ENCODE peak calls at places on chromosomes 12 and 14, in ten cellular contexts. Z is cardiac fibroblast, T is tibial artery, O is A549, C is uterus, E is endothelial cell of umbilical vein, H is psoas muscle, W is astrocyte, Q is fibroblast of the aortic adventitia, J is left lung. I is an unnamed sample.

GRCh38 chr12:29104495-29104894 is 44.6 kb upstream of the FAR2 start:
- DNase-seq in Z (peak), T (no peak), O (no peak), C (no peak), E (peak), H (no peak), W (no peak), Q (no peak), J (no peak), I (no peak)

GRCh38 chr14:93941293-93941910 is 14.3 kb downstream of the FAM181A start:
- DNase-seq in Z (peak), T (no peak), O (no peak), C (no peak), E (no peak), H (no peak), W (peak), Q (peak), J (peak), I (peak)

GRCh38 chr14:95515080-95515489 is 1.4 kb downstream of the SYNE3 start:
- DNase-seq in Z (no peak), T (peak), O (no peak), C (no peak), E (peak), H (peak), W (no peak), Q (peak), J (peak), I (no peak)

GRCh38 chr14:103186894-103187586 is 63.8 kb downstream of the TNFAIP2 start:
- DNase-seq in Z (no peak), T (no peak), O (no peak), C (no peak), E (no peak), H (no peak), W (no peak), Q (no peak), J (no peak), I (no peak)

GRCh38 chr12:118357327-118358007 is 15.2 kb downstream of the TAOK3 start:
- DNase-seq in Z (peak), T (peak), O (peak), C (no peak), E (peak), H (no peak), W (no peak), Q (peak), J (no peak), I (no peak)

GRCh38 chr12:116955382-116956021 is 44.8 kb downstream of the FBXW8 start:
- DNase-seq in Z (peak), T (no peak), O (peak), C (no peak), E (no peak), H (no peak), W (no peak), Q (peak), J (no peak), I (peak)

GRCh38 chr12:100141666-100141997 is 1.0 kb downstream of the BLTP3B start:
- DNase-seq in Z (peak), T (peak), O (no peak), C (peak), E (peak), H (no peak), W (peak), Q (peak), J (no peak), I (peak)

GRCh38 chr14:56120091-56120632 is 2.0 kb downstream of the PELI2 start:
- DNase-seq in Z (peak), T (peak), O (no peak), C (no peak), E (peak), H (no peak), W (no peak), Q (peak), J (no peak), I (peak)

GRCh38 chr14:76984297-76984696 is 44.2 kb downstream of the IRF2BPL start:
- DNase-seq in Z (no peak), T (no peak), O (no peak), C (no peak), E (no peak), H (no peak), W (no peak), Q (no peak), J (no peak), I (no peak)

GRCh38 chr12:121013715-121014114 is 2.6 kb downstream of the C12orf43 start:
- DNase-seq in Z (no peak), T (no peak), O (no peak), C (no peak), E (no peak), H (no peak), W (no peak), Q (no peak), J (no peak), I (no peak)

GRCh38 chr12:67648306-67649164 is at the start of gene DYRK2:
- DNase-seq in Z (peak), T (peak), O (peak), C (peak), E (peak), H (peak), W (peak), Q (peak), J (peak), I (peak)
- TF ChIP-seq CTCF in Z (no peak), T (no peak), O (no peak), C (peak), E (no peak), H (peak), W (no peak), Q (peak), J (no peak), I (no peak)

GRCh38 chr12:19572920-19573558 is 133.7 kb downstream of the AEBP2 start:
- DNase-seq in Z (peak), T (no peak), O (no peak), C (no peak), E (peak), H (no peak), W (peak), Q (peak), J (no peak), I (peak)
- H3K4me3 ChIP-seq in Z (no peak), T (no peak), O (no peak), C (no peak), E (no peak), H (no peak), W (no peak), Q (no peak), J (no peak), I (no peak)

GRCh38 chr14:92093320-92093719 is 13.1 kb downstream of the ATXN3 start:
- DNase-seq in Z (no peak), T (no peak), O (no peak), C (no peak), E (no peak), H (no peak), W (no peak), Q (no peak), J (no peak), I (no peak)
- TF ChIP-seq CTCF in Z (no peak), T (no peak), O (peak), C (no peak), E (no peak), H (no peak), W (no peak), Q (no peak), J (no peak), I (peak)

GRCh38 chr12:54588110-54588831 is at the start of gene PPP1R1A:
- DNase-seq in Z (no peak), T (no peak), O (no peak), C (no peak), E (no peak), H (peak), W (no peak), Q (no peak), J (no peak), I (no peak)
- H3K4me3 ChIP-seq in Z (peak), T (peak), O (peak), C (peak), E (no peak), H (peak), W (no peak), Q (no peak), J (peak), I (no peak)

GRCh38 chr12:3002636-3003035 is 43.4 kb downstream of the TEAD4 start:
- DNase-seq in Z (no peak), T (no peak), O (no peak), C (no peak), E (no peak), H (no peak), W (no peak), Q (no peak), J (no peak), I (no peak)

GRCh38 chr12:2997989-2998670 is 38.9 kb downstream of the TEAD4 start:
- DNase-seq in Z (no peak), T (no peak), O (no peak), C (peak), E (no peak), H (peak), W (peak), Q (peak), J (no peak), I (no peak)

GRCh38 chr12:2999265-2999841 is 40.2 kb downstream of the TEAD4 start:
- DNase-seq in Z (no peak), T (no peak), O (no peak), C (peak), E (no peak), H (peak), W (no peak), Q (no peak), J (no peak), I (no peak)

GRCh38 chr12:2998789-2999264 is 39.6 kb downstream of the TEAD4 start:
- DNase-seq in Z (peak), T (peak), O (no peak), C (peak), E (no peak), H (peak), W (peak), Q (peak), J (no peak), I (peak)

GRCh38 chr12:3000548-3001275 is 41.5 kb downstream of the TEAD4 start:
- DNase-seq in Z (no peak), T (no peak), O (peak), C (no peak), E (no peak), H (no peak), W (no peak), Q (no peak), J (no peak), I (no peak)
- TF ChIP-seq CTCF in Z (no peak), T (no peak), O (no peak), C (no peak), E (peak), H (peak), W (peak), Q (no peak), J (no peak), I (peak)

GRCh38 chr14:70934502-70935134 is 27.4 kb downstream of the PCNX1 start:
- DNase-seq in Z (peak), T (no peak), O (no peak), C (no peak), E (peak), H (no peak), W (peak), Q (peak), J (no peak), I (peak)
- H3K4me3 ChIP-seq in Z (no peak), T (no peak), O (no peak), C (no peak), E (no peak), H (no peak), W (no peak), Q (no peak), J (no peak), I (no peak)

GRCh38 chr14:54565236-54566151 is 1.4 kb upstream of the SAMD4A start:
- DNase-seq in Z (peak), T (peak), O (peak), C (peak), E (peak), H (peak), W (peak), Q (peak), J (peak), I (peak)

GRCh38 chr14:54566152-54566409 is 847 bp upstream of the SAMD4A start:
- DNase-seq in Z (no peak), T (no peak), O (no peak), C (no peak), E (no peak), H (no peak), W (no peak), Q (no peak), J (no peak), I (no peak)

GRCh38 chr14:54567634-54568561 is 970 bp downstream of the SAMD4A start:
- DNase-seq in Z (peak), T (peak), O (no peak), C (peak), E (peak), H (peak), W (peak), Q (peak), J (peak), I (peak)

GRCh38 chr14:54567224-54567633 is 301 bp downstream of the SAMD4A start:
- DNase-seq in Z (no peak), T (peak), O (no peak), C (no peak), E (no peak), H (no peak), W (peak), Q (peak), J (no peak), I (peak)

GRCh38 chr14:54566410-54567223 is at the start of gene SAMD4A:
- DNase-seq in Z (peak), T (peak), O (peak), C (peak), E (peak), H (peak), W (peak), Q (peak), J (peak), I (peak)
- TF ChIP-seq CTCF in Z (peak), T (peak), O (peak), C (peak), E (no peak), H (peak), W (no peak), Q (peak), J (no peak), I (peak)

DNA sequence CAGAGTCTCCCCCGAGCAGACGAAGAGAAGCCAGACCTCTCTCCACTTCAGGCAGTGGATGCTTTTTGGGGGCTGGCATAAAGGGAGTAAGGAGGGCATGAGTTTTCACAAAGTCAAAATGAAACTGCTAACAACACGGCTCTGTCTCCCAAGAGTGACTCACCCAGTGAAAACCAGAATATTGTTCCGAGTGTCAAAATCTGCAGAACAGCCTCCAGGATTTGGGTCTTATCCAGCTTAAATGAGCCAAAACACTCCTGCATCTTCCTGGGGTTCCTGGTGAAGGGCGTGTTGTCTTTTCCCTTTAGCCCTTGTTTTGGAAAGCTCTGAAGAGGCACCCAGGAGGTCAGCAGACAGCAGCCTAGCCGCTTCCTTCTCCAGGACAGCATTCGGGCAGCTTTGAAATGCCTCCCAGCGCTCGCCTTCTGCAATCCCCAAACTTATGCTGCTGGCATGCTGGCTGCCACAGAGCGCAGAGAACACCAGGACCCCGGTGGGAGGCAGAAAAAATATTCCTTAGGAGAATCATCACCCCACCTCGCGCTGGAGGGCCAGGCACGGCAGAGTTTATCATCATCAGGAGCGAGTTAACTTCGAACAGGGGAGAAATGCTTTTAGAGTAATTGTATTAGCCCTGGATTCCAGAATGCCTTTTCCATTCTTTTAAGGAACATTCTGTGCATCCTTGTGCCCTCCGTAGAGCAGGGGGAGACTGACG is 117.7 kb upstream of the NCOR2 start:
- DNase-seq in Z (peak), T (peak), O (peak), C (peak), E (no peak), H (no peak), W (peak), Q (peak), J (no peak), I (peak)
- H3K4me3 ChIP-seq in Z (peak), T (peak), O (no peak), C (peak), E (no peak), H (peak), W (peak), Q (peak), J (no peak), I (peak)

DNA sequence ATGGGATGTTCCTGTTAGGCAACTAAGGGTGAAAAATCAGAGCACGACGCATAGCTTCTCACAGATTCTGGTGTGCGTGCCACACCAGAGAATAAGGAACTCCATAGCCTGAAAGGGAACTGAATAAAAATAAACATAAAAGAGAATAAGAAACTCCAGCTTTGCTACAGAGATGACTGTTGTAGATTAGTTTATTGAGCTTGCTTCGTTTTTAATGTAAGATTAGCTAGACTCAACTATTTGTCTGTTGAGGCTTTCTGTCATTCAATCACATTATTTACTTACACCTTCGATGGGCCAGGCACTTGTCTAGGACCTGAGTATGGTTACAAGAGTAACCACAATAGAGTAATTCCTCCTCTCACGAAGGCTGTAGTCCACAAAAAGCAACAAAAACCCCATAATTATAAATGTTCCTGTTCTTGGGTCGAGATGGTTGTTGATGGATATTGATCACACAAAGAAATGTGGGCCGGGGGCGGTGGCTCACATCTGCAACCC is 807 bp upstream of the ZCCHC8 start:
- DNase-seq in Z (no peak), T (no peak), O (no peak), C (no peak), E (no peak), H (no peak), W (no peak), Q (no peak), J (no peak), I (no peak)
- TF ChIP-seq CTCF in Z (no peak), T (no peak), O (no peak), C (no peak), E (no peak), H (no peak), W (no peak), Q (no peak), J (no peak), I (no peak)

I was measured in fibroblast of villous mesenchyme.